ENCODE peak calls at places on chromosome 6, in five cellular contexts. One of them, this sample, is unnamed.
A peak's percentile ranks its signal among the peaks of the same experiment; 100 is the strongest.

GRCh38 chr6:85498596-85499258 is 48.8 kb downstream of the NT5E start:
- DNase-seq in AG09309: no peak
- DNase-seq in psoas muscle: no peak
- DNase-seq in tibial nerve: no peak
- DNase-seq in transverse colon: no peak
- DNase-seq in this sample: no peak

GRCh38 chr6:135250751-135251356 is 69.7 kb downstream of the MYB start:
- DNase-seq in tibial nerve: no peak
- DNase-seq in transverse colon: peak; percentile 45
- DNase-seq in psoas muscle: no peak
- DNase-seq in AG09309: no peak
- DNase-seq in this sample: no peak

GRCh38 chr6:44652551-44652950 is 265.0 kb downstream of the CDC5L start:
- DNase-seq in AG09309: no peak
- DNase-seq in transverse colon: no peak
- DNase-seq in psoas muscle: no peak
- DNase-seq in tibial nerve: no peak
- DNase-seq in this sample: no peak

GRCh38 chr6:83051386-83052172 is 14.1 kb downstream of the UBE3D start:
- DNase-seq in psoas muscle: no peak
- DNase-seq in transverse colon: no peak
- DNase-seq in tibial nerve: no peak
- DNase-seq in AG09309: no peak
- DNase-seq in this sample: no peak

GRCh38 chr6:30864325-30864724 is 20.0 kb upstream of the DDR1 start:
- DNase-seq in tibial nerve: no peak
- DNase-seq in psoas muscle: no peak
- DNase-seq in AG09309: no peak
- DNase-seq in transverse colon: no peak
- DNase-seq in this sample: no peak

GRCh38 chr6:40907198-40907701 is 131.8 kb downstream of the UNC5CL start:
- DNase-seq in AG09309: no peak
- DNase-seq in transverse colon: peak; percentile 13
- DNase-seq in psoas muscle: no peak
- DNase-seq in tibial nerve: no peak
- DNase-seq in this sample: peak; percentile 81

GRCh38 chr6:163926642-163927041 is 512.1 kb downstream of the QKI start:
- DNase-seq in transverse colon: no peak
- DNase-seq in tibial nerve: no peak
- DNase-seq in AG09309: no peak
- DNase-seq in psoas muscle: peak; percentile 74
- DNase-seq in this sample: no peak

GRCh38 chr6:89985744-89986493 is 91.7 kb downstream of the GJA10 start:
- DNase-seq in AG09309: peak; percentile 78
- DNase-seq in psoas muscle: peak; percentile 51
- DNase-seq in tibial nerve: no peak
- DNase-seq in transverse colon: no peak
- DNase-seq in this sample: no peak

GRCh38 chr6:112984899-112985298 is 637.8 kb downstream of the RFPL4B start:
- DNase-seq in AG09309: no peak
- DNase-seq in transverse colon: no peak
- DNase-seq in psoas muscle: no peak
- DNase-seq in tibial nerve: no peak
- DNase-seq in this sample: no peak

GRCh38 chr6:50333696-50334095 is 284.0 kb upstream of the DEFB112 start:
- DNase-seq in psoas muscle: no peak
- DNase-seq in tibial nerve: no peak
- DNase-seq in AG09309: no peak
- DNase-seq in transverse colon: no peak
- DNase-seq in this sample: no peak

GRCh38 chr6:88867841-88868558 is 95.4 kb downstream of the RNGTT start:
- DNase-seq in tibial nerve: no peak
- DNase-seq in AG09309: no peak
- DNase-seq in psoas muscle: no peak
- DNase-seq in transverse colon: no peak
- DNase-seq in this sample: peak; percentile 96

GRCh38 chr6:155473741-155474140 is 18.1 kb upstream of the NOX3 start:
- DNase-seq in psoas muscle: no peak
- DNase-seq in AG09309: no peak
- DNase-seq in tibial nerve: no peak
- DNase-seq in transverse colon: no peak
- DNase-seq in this sample: no peak

GRCh38 chr6:144064402-144064830 is 31.0 kb downstream of the SF3B5 start:
- DNase-seq in tibial nerve: no peak
- DNase-seq in psoas muscle: peak; percentile 58
- DNase-seq in transverse colon: peak; percentile 51
- DNase-seq in AG09309: no peak
- DNase-seq in this sample: no peak

GRCh38 chr6:35725721-35726438 is 11.0 kb upstream of the ARMC12 start:
- DNase-seq in tibial nerve: peak; percentile 74
- DNase-seq in AG09309: no peak
- DNase-seq in transverse colon: peak; percentile 91
- DNase-seq in psoas muscle: peak; percentile 93
- DNase-seq in this sample: no peak

GRCh38 chr6:42791706-42792320 is 10.0 kb downstream of the BICRAL start:
- DNase-seq in psoas muscle: no peak
- DNase-seq in transverse colon: no peak
- DNase-seq in tibial nerve: no peak
- DNase-seq in AG09309: no peak
- DNase-seq in this sample: no peak

GRCh38 chr6:142195862-142196536 is 48.9 kb downstream of the VTA1 start:
- DNase-seq in tibial nerve: no peak
- DNase-seq in AG09309: no peak
- DNase-seq in psoas muscle: no peak
- DNase-seq in transverse colon: no peak
- DNase-seq in this sample: no peak
- H3K4me3 ChIP-seq in tibial nerve: no peak overlapping the region
- H3K4me3 ChIP-seq in AG09309: no peak overlapping the region
- H3K4me3 ChIP-seq in psoas muscle: no peak overlapping the region
- H3K4me3 ChIP-seq in transverse colon: no peak overlapping the region
- H3K4me3 ChIP-seq in this sample: no peak overlapping the region

DNA sequence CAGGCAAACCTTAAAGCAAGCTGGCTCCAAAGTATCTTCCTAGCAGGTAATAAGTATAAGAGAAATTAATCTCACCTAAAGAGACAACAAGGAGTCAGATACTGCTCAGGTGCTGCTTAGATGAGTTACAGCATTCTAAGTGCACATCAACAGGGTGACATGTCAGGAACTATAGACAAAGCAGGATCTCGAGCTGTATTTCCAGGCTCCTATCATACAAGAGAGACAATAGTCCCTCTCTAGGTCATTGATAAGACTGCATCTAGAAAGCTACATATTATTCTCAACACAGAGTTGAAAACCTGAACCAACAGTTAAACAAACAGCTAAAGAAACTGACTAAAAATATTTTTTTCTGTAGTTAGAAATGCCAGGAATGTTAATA is 3.9 kb downstream of the PTPRK start:
- DNase-seq in tibial nerve: no peak
- DNase-seq in AG09309: no peak
- DNase-seq in transverse colon: no peak
- DNase-seq in psoas muscle: no peak
- DNase-seq in this sample: no peak
- TF ChIP-seq CTCF in tibial nerve: no peak
- TF ChIP-seq CTCF in AG09309: peak; percentile 26
- TF ChIP-seq CTCF in transverse colon: peak; percentile 28
- TF ChIP-seq CTCF in psoas muscle: peak; percentile 23
- TF ChIP-seq CTCF in this sample: peak; percentile 50

DNA sequence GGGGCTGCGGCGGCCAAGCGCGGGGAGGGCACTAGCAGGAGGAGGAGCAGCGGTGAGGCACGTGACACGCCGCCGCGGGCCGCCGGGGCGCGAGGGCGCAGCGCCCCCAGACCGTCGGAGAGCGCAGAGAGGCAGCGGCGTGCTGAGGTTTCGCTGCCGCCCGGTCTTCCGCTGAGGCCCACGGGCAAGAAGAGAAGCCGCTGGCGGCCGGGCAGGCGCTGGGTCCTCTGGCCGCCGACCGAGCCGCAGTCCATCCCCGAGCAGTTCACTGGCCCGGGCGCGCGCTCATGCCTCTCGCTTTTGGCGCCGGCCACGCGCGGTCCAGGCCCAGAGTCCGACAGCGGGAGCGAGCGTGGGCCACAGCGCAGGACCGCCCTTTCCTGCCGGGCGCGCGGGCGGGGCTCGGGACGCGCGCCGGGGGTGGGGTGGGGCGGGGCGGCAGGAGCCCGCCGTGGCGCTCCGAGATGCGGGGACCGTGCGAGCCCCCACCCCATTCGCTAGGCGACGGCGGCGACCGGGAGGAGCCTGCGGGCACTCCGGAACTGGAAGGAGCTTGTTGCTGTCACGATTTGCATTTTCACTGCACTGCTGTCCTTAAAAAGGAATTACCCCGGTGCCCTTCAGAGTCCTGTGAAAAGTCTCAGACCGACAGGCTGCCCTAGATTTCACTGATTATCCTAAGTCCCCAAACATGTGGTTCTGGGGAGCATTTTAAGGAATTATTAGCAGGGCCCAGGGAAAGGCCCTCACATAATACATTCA is at the start of gene MCUR1:
- DNase-seq in psoas muscle: peak; percentile 93
- DNase-seq in tibial nerve: peak; percentile 74
- DNase-seq in AG09309: no peak
- DNase-seq in transverse colon: peak; percentile 91
- DNase-seq in this sample: no peak
- H3K4me3 ChIP-seq in psoas muscle: peak within 1 kb of the TSS; percentile 92
- H3K4me3 ChIP-seq in tibial nerve: peak within 1 kb of the TSS; percentile 96
- H3K4me3 ChIP-seq in AG09309: peak within 1 kb of the TSS; percentile 86
- H3K4me3 ChIP-seq in transverse colon: peak within 1 kb of the TSS; percentile 93
- H3K4me3 ChIP-seq in this sample: peak within 1 kb of the TSS; percentile 77

DNA sequence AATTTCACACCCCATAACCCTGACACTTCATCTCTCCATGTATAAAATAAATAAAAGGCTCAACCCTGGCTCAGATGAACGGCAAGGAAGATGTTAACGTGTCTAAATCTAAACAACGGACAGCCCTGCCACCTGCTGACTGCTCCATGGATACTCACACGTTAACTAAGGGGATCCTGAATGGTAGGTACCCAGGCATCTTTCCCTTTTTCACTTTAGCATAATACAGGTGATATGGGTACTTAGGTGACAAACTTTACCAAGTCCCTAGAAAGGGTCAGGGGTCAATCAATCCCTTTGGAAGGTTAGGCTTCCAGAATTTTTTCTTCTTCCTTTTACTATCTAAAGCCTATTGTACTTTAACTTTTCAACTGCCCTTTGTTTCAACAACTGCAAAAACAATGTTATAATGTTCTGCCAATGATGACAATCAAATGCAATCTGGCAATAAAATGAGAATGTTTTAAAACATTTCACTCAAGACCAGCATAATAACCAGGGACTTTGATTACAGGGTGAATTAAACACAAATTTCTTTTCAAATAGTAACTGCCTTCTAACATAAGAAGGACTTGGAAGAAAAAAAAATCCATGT is 52.4 kb upstream of the IPCEF1 start:
- DNase-seq in psoas muscle: no peak
- DNase-seq in tibial nerve: no peak
- DNase-seq in transverse colon: peak; percentile 18
- DNase-seq in AG09309: no peak
- DNase-seq in this sample: no peak
- TF ChIP-seq CTCF in psoas muscle: peak; percentile 50
- TF ChIP-seq CTCF in tibial nerve: peak; percentile 15
- TF ChIP-seq CTCF in transverse colon: peak; percentile 21
- TF ChIP-seq CTCF in AG09309: peak; percentile 34
- TF ChIP-seq CTCF in this sample: peak; percentile 49

DNA sequence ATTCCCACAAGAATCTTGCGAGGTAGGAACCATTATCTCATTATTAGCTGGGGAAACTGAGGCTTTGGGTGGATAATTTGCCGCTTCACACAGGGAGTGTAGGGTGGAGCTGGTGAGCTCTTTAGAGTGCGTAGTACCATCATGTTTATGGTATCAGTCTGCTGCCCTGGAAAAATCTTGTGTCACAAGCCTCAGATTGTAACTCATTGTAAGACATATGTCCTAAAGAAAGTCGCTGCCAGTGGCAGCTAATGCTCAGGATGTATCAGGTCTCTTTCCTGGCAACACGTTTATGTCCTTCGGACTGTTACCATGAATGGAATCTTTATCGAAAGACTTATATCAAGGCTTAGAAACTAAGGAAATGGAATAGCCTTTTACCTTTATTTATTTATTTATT is 1.9 kb downstream of the ZFAND3 start:
- DNase-seq in transverse colon: no peak
- DNase-seq in psoas muscle: no peak
- DNase-seq in tibial nerve: no peak
- DNase-seq in AG09309: no peak
- DNase-seq in this sample: no peak
- H3K4me3 ChIP-seq in transverse colon: no peak overlapping the region
- H3K4me3 ChIP-seq in psoas muscle: peak overlapping the region; percentile 87
- H3K4me3 ChIP-seq in tibial nerve: no peak overlapping the region
- H3K4me3 ChIP-seq in AG09309: no peak overlapping the region
- H3K4me3 ChIP-seq in this sample: peak overlapping the region; percentile 86

This sample was measured in epithelial cell of proximal tubule.